ENCODE peak calls at places on chromosomes 2 and 18, in eight cellular contexts. U, D, Y, H, B, W, K and F are unnamed samples.
A peak's percentile ranks its signal among the peaks of the same experiment; 100 is the strongest.

GRCh38 chr2:191270303-191271178 is 25.3 kb downstream of the MYO1B start:
- DNase-seq in D (no peak), K (peak; percentile 73), W (no peak), Y (no peak), B (no peak), U (no peak), H (no peak), F (no peak)

GRCh38 chr2:118667366-118667765 is 180.1 kb downstream of the EN1 start:
- DNase-seq in K (no peak), U (peak; percentile 47), W (peak; percentile 32), Y (no peak), H (no peak), B (no peak), D (no peak), F (no peak)

GRCh38 chr2:44817673-44818335 is 123.7 kb upstream of the SIX3 start:
- DNase-seq in B (no peak), D (no peak), U (no peak), W (no peak), Y (no peak), H (no peak), K (no peak), F (no peak)

GRCh38 chr2:229931241-229931640 is 8.9 kb downstream of the FBXO36 start:
- DNase-seq in K (no peak), B (no peak), H (no peak), Y (no peak), U (no peak), D (no peak), W (no peak), F (no peak)

GRCh38 chr2:46315103-46315890 is 18.1 kb downstream of the EPAS1 start:
- DNase-seq in U (peak; percentile 75), W (peak; percentile 96), B (peak; percentile 76), D (no peak), Y (peak; percentile 69), H (no peak), K (no peak), F (peak; percentile 96)

GRCh38 chr2:10331702-10332401 is 29.1 kb downstream of the HPCAL1 start:
- DNase-seq in B (no peak), H (peak; percentile 52), Y (no peak), K (no peak), W (no peak), D (no peak), U (no peak), F (no peak)

GRCh38 chr2:149394864-149395263 is 64.5 kb downstream of the LYPD6 start:
- DNase-seq in B (no peak), H (no peak), Y (no peak), K (no peak), U (no peak), D (no peak), W (peak; percentile 15), F (no peak)

GRCh38 chr2:128502638-128503246 is 184.1 kb upstream of the HS6ST1 start:
- DNase-seq in Y (no peak), K (no peak), H (no peak), U (no peak), W (no peak), D (peak; percentile 73), B (no peak), F (no peak)

GRCh38 chr2:77521931-77522470 is at the start of gene LRRTM4:
- DNase-seq in H (no peak), B (no peak), U (no peak), K (peak; percentile 72), W (peak; percentile 25), D (no peak), Y (no peak), F (peak; percentile 36)

GRCh38 chr18:80253871-80254492 is 6.7 kb upstream of the PARD6G start:
- DNase-seq in Y (no peak), H (no peak), K (no peak), W (no peak), D (peak; percentile 77), B (no peak), U (no peak), F (no peak)

GRCh38 chr2:134979203-134979602 is 60.6 kb downstream of the CCNT2 start:
- DNase-seq in D (no peak), Y (no peak), B (no peak), W (no peak), U (no peak), H (no peak), K (no peak), F (no peak)